ENCODE peak calls at places on chromosomes 4 and X, in six cellular contexts. Z, A, O, D, P and I are unnamed samples.

GRCh38 chr4:154010377-154010776 is 221.5 kb upstream of the SFRP2 start:
- DNase-seq in Z (peak), A (peak), O (no peak), D (no peak), P (no peak), I (no peak)

GRCh38 chrX:132292753-132293152 is 73.5 kb upstream of the RAP2C start:
- DNase-seq in Z (peak), A (peak), O (peak), D (peak), P (peak), I (peak)

GRCh38 chr4:68123525-68123924 is 6.1 kb downstream of the TMPRSS11F start:
- DNase-seq in Z (no peak), A (no peak), O (no peak), D (no peak), P (no peak), I (no peak)

GRCh38 chrX:82541822-82542221 is 966.3 kb upstream of the POU3F4 start:
- DNase-seq in Z (no peak), A (no peak), O (no peak), D (no peak), P (no peak), I (no peak)

GRCh38 chr4:173735055-173735454 is 205.0 kb upstream of the HAND2 start:
- DNase-seq in Z (peak), A (no peak), O (no peak), D (no peak), P (no peak), I (no peak)

GRCh38 chrX:135516376-135516775 is 4.1 kb upstream of the INTS6L start:
- DNase-seq in Z (no peak), A (no peak), O (no peak), D (no peak), P (peak), I (no peak)

GRCh38 chrX:18360867-18361266 is 6.4 kb upstream of the SCML2 start:
- DNase-seq in Z (peak), A (no peak), O (no peak), D (no peak), P (no peak), I (no peak)

GRCh38 chrX:54007682-54008081 is 36.6 kb downstream of the PHF8 start:
- DNase-seq in Z (no peak), A (no peak), O (no peak), D (no peak), P (no peak), I (no peak)

GRCh38 chr4:79576480-79576803 is 168.4 kb upstream of the GK2 start:
- DNase-seq in Z (peak), A (peak), O (no peak), D (peak), P (no peak), I (no peak)

GRCh38 chr4:114265342-114265741 is 285.9 kb upstream of the ARSJ start:
- DNase-seq in Z (no peak), A (no peak), O (no peak), D (no peak), P (no peak), I (no peak)

GRCh38 chr4:106344324-106344970 is 24.1 kb downstream of the GIMD1 start:
- DNase-seq in Z (peak), A (no peak), O (no peak), D (peak), P (no peak), I (no peak)

DNA sequence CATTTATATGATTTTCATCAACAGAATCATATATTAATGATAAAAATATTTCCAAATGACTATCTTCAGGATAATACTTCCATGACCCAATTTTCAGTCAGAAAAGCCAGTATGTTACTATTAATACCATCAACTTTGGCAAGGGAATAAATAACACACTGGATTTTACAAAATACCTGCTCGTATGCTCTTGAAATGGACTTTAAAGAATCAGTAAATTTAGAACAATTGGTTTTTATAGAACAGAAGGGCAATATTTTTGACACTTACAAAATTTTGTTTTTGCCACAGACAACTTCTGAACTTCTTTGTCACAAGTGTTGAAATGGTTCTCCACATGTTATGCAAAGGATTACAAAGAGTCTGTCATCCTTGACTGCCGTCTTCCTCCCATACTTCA is 700.4 kb downstream of the FSTL5 start:
- DNase-seq in Z (no peak), A (no peak), O (no peak), D (no peak), P (no peak), I (no peak)
- TF ChIP-seq CTCF in Z (no peak), A (no peak), O (no peak), D (no peak), P (no peak), I (no peak)

GRCh38 chrX:113947548-113947947 is 636.3 kb upstream of the HTR2C start:
- DNase-seq in Z (no peak), A (peak), O (no peak), D (peak), P (no peak), I (no peak)
- TF ChIP-seq CTCF in Z (no peak), A (no peak), O (no peak), D (no peak), P (peak), I (no peak)

DNA sequence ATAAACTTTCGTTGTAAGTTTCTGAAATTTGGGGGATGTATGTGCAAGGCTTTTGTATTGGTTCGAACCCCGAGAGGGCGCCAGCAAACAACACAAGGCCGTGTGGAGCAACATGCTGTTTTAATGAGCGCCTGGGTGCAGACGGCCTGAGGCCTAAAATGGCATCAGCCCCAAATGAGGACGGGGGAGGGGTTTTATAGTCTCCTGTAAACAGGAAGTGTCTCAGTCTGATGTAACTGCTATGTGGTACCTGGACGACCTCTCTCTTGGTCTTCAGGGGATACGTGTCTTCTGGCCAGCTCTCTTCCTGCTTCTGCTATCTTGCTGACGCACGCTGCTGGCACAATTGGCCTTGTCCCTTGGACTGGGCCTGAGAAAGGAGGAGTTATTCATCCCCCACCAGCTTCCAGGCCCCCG is 1348.0 kb downstream of the ADGRL3 start:
- DNase-seq in Z (peak), A (no peak), O (no peak), D (peak), P (peak), I (no peak)
- TF ChIP-seq CTCF in Z (no peak), A (no peak), O (no peak), D (peak), P (peak), I (no peak)

DNA sequence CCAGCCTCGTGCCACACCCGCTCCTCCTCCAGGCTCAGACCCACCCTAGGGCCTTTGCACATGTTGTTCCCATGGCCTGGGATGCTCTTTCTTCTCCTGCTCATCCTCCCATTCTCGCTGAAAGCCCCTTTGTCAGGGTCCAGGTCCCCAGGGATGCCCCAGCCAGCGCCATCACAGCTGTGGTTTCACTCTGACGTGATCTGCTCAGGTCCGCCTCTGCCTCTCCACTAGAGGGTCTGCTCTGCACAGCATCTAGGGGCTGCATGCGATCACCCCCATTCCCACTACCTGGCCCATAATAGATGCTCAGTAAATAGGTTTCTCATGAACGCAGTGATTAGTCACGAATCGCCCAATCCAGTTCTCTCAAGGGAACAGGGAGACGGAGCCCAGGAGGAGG is 222.5 kb downstream of the AFAP1 start:
- DNase-seq in Z (no peak), A (no peak), O (no peak), D (no peak), P (no peak), I (no peak)
- TF ChIP-seq CTCF in Z (no peak), A (no peak), O (no peak), D (no peak), P (no peak), I (no peak)